ENCODE peak calls at places on chromosome 10, in four cellular contexts. I, G, K and F are unnamed samples.

GRCh38 chr10:88281592-88282268 is 301.4 kb downstream of the RNLS start:
- DNase-seq in I (no peak), G (no peak), K (no peak), F (no peak)

GRCh38 chr10:132269286-132270230 is 38.2 kb downstream of the STK32C start:
- DNase-seq in I (no peak), G (no peak), K (peak; percentile 35), F (peak; percentile 59)

GRCh38 chr10:114541081-114541833 is 116.8 kb downstream of the ABLIM1 start:
- DNase-seq in I (no peak), G (peak; percentile 63), K (no peak), F (no peak)

GRCh38 chr10:102113956-102114857 is 6.0 kb downstream of the LDB1 start:
- DNase-seq in I (no peak), G (peak; percentile 33), K (peak; percentile 67), F (no peak)

GRCh38 chr10:87618470-87619423 is 40.9 kb upstream of the PAPSS2 start:
- DNase-seq in I (no peak), G (peak; percentile 29), K (peak; percentile 67), F (no peak)

GRCh38 chr10:110600487-110601101 is 33.1 kb downstream of the SMC3 start:
- DNase-seq in I (peak; percentile 27), G (no peak), K (no peak), F (no peak)

GRCh38 chr10:20391629-20392028 is 505.5 kb downstream of the NEBL start:
- DNase-seq in I (no peak), G (no peak), K (no peak), F (no peak)

GRCh38 chr10:57579926-57580325 is 687.8 kb downstream of the IPMK start:
- DNase-seq in I (peak; percentile 2), G (no peak), K (no peak), F (no peak)

GRCh38 chr10:114304017-114304565 is 65.0 kb downstream of the VWA2 start:
- DNase-seq in I (peak; percentile 79), G (peak; percentile 83), K (peak; percentile 81), F (peak; percentile 63)

GRCh38 chr10:79126351-79126750 is 57.6 kb downstream of the ZMIZ1 start:
- DNase-seq in I (no peak), G (no peak), K (no peak), F (no peak)

GRCh38 chr10:59907918-59908807 is 1.8 kb upstream of the CCDC6 start:
- DNase-seq in I (peak; percentile 65), G (peak; percentile 64), K (no peak), F (no peak)

GRCh38 chr10:126731613-126731995 is 61.1 kb upstream of the C10orf90 start:
- DNase-seq in I (no peak), G (no peak), K (no peak), F (no peak)

GRCh38 chr10:53909791-53910190 is 891.2 kb downstream of the PCDH15 start:
- DNase-seq in I (no peak), G (no peak), K (no peak), F (no peak)

GRCh38 chr10:30114401-30114800 is 55.0 kb upstream of the JCAD start:
- DNase-seq in I (no peak), G (no peak), K (no peak), F (no peak)
- TF ChIP-seq CTCF in I (no peak), G (no peak), K (no peak), F (no peak)

DNA sequence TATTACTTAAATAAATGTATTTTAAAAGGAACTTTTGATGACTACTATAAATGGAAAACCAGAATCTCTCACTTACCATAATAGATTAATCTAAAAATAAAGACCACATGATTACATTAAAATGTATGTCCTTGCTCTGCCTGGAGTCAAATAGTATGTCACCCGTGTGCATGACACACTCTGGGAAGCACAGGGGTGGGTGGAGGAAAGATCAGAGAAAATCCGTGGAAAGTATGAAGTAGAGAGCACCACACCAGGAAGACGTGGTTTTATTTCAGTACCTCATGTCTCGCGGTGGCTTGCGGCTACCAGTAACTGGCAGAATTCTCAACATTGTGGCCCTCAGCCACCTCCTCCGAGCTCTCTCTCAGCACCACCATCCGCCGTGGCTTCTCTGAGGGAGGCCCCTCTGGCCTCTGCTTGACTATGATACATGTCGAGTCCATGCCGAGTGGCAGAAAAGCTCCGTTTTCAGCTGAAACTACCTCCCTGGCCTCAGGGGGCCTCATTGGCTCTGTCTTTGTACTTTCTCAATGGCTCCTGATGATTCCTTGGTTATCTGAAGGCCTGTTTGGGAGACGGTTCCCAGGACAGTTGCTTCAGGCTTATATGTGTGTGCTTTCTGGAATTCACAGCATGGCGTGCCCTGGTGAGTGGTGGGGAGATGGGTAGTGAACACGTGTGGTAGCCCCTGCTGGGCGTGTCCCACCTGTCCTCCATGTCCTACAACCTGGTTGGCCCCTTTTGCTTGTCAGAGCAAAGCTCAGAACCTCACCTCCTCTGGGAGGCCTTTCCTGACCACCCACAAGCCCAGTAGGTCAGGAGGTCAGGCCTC is 49.8 kb downstream of the LHPP start:
- DNase-seq in I (no peak), G (no peak), K (no peak), F (peak; percentile 72)
- TF ChIP-seq CTCF in I (no peak), G (no peak), K (no peak), F (no peak)

GRCh38 chr10:82966130-82966529 is 1091.1 kb downstream of the NRG3 start:
- DNase-seq in I (no peak), G (no peak), K (no peak), F (no peak)

GRCh38 chr10:82968533-82968932 is 1093.5 kb downstream of the NRG3 start:
- DNase-seq in I (no peak), G (no peak), K (no peak), F (no peak)

DNA sequence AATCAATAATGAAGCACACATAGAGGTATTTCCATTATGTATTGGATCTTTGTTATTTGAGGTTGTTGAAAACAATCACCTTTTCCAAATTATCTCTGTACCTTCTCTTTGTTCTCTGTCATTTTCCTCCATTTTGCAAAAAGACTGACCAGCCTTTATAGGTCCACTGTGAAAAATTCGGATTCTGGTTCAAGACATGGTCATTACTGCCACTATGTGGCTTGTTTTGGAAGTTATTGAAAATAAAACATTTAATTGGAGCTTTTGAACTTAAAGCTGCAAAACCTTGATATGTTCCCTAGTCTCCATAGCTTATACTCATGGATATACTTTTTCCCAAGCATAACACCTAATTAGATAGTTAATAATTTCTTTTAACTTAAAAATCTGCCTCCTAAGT is 1094.4 kb downstream of the NRG3 start:
- DNase-seq in I (no peak), G (no peak), K (no peak), F (no peak)
- TF ChIP-seq CTCF in I (no peak), G (no peak), K (no peak), F (peak; percentile 80)

GRCh38 chr10:128530301-128530700 is 404.1 kb upstream of the MKI67 start:
- DNase-seq in I (peak; percentile 20), G (no peak), K (no peak), F (no peak)
- TF ChIP-seq CTCF in I (peak; percentile 42), G (peak; percentile 18), K (no peak), F (peak; percentile 79)

DNA sequence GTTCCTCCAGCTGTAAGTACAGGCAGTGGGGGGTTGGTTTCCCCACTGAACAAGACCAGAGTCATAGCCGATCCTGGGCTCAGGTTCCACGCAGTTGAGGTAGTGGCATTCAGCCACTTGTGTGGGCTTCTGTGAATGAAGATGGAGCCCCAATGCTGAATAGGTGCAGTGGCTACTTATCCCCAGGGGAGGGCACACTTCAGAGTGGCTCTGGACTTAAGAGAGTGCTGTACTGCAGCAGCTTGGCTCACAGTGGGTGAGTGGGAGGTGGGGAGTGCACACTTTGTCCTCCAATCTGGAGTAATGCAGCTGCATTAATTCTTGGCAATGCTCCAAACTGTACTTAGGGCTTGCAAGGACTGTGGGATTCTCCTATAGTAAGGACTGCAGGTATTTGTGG is 81.9 kb downstream of the BUB3 start:
- DNase-seq in I (no peak), G (no peak), K (no peak), F (no peak)
- TF ChIP-seq CTCF in I (no peak), G (no peak), K (no peak), F (no peak)